ENCODE peak calls at places on chromosome 1, in six cellular contexts. Y, U, B, V, P and N are unnamed samples.

GRCh38 chr1:201673093-201673492 is 134.2 kb downstream of the NAV1 start:
- DNase-seq in Y (no peak), U (no peak), B (no peak), V (no peak), P (no peak), N (no peak)

GRCh38 chr1:234125283-234125682 is 220.8 kb downstream of the SLC35F3 start:
- DNase-seq in Y (no peak), U (peak), B (no peak), V (peak), P (no peak), N (no peak)

GRCh38 chr1:245694476-245695195 is 539.9 kb downstream of the KIF26B start:
- DNase-seq in Y (no peak), U (no peak), B (no peak), V (no peak), P (no peak), N (no peak)

GRCh38 chr1:24963099-24963872 is 33.2 kb upstream of the RUNX3 start:
- DNase-seq in Y (no peak), U (no peak), B (no peak), V (peak), P (no peak), N (no peak)

GRCh38 chr1:59718064-59718988 is 96.4 kb upstream of the HOOK1 start:
- DNase-seq in Y (no peak), U (no peak), B (no peak), V (no peak), P (no peak), N (no peak)

GRCh38 chr1:59360170-59360569 is 63.3 kb downstream of the FGGY start:
- DNase-seq in Y (no peak), U (peak), B (no peak), V (no peak), P (peak), N (no peak)

GRCh38 chr1:155872527-155872926 is 13.2 kb downstream of the SYT11 start:
- DNase-seq in Y (no peak), U (no peak), B (peak), V (no peak), P (no peak), N (no peak)

GRCh38 chr1:200415693-200416593 is 6.1 kb upstream of the ZNF281 start:
- DNase-seq in Y (no peak), U (peak), B (no peak), V (no peak), P (peak), N (no peak)

GRCh38 chr1:97190326-97190725 is 468.7 kb downstream of the PTBP2 start:
- DNase-seq in Y (no peak), U (no peak), B (no peak), V (no peak), P (no peak), N (no peak)

GRCh38 chr1:225514671-225515081 is 86.8 kb upstream of the LBR start:
- DNase-seq in Y (no peak), U (no peak), B (no peak), V (no peak), P (no peak), N (no peak)